ENCODE peak calls at places on chromosomes 5 and 9, in five cellular contexts. Z, C, M, P and O are unnamed samples.

GRCh38 chr5:151585970-151586369 is 5.2 kb downstream of the FAT2 start:
- DNase-seq in Z (no peak), C (no peak), M (peak; percentile 64), P (no peak), O (no peak)

GRCh38 chr5:39284552-39284951 is 65.2 kb upstream of the FYB1 start:
- DNase-seq in Z (no peak), C (no peak), M (no peak), P (no peak), O (no peak)

GRCh38 chr9:100064872-100065581 is 33.8 kb downstream of the ERP44 start:
- DNase-seq in Z (no peak), C (no peak), M (no peak), P (no peak), O (no peak)

GRCh38 chr5:107466233-107466769 is 204.4 kb downstream of the EFNA5 start:
- DNase-seq in Z (no peak), C (no peak), M (no peak), P (no peak), O (no peak)

GRCh38 chr9:72065076-72065475 is 4.7 kb upstream of the C9orf57 start:
- DNase-seq in Z (no peak), C (no peak), M (no peak), P (no peak), O (no peak)

GRCh38 chr5:115831163-115831768 is 10.1 kb downstream of the ATG12 start:
- DNase-seq in Z (no peak), C (no peak), M (peak; percentile 46), P (no peak), O (no peak)

GRCh38 chr9:134870746-134871667 is 9.6 kb upstream of the FCN2 start:
- DNase-seq in Z (no peak), C (no peak), M (no peak), P (no peak), O (no peak)

GRCh38 chr5:167678457-167678856 is 613.0 kb upstream of the WWC1 start:
- DNase-seq in Z (no peak), C (no peak), M (no peak), P (no peak), O (no peak)

GRCh38 chr5:14097998-14098471 is 45.1 kb upstream of the TRIO start:
- DNase-seq in Z (no peak), C (no peak), M (no peak), P (no peak), O (no peak)

GRCh38 chr5:11719888-11720481 is 184.3 kb downstream of the CTNND2 start:
- DNase-seq in Z (peak; percentile 73), C (no peak), M (peak; percentile 12), P (no peak), O (peak; percentile 47)

GRCh38 chr9:3900673-3901318 is 375.0 kb upstream of the RFX3 start:
- DNase-seq in Z (no peak), C (no peak), M (no peak), P (no peak), O (no peak)

GRCh38 chr5:1183424-1184162 is 17.8 kb upstream of the SLC6A19 start:
- DNase-seq in Z (no peak), C (no peak), M (no peak), P (no peak), O (no peak)

GRCh38 chr5:108588323-108588722 is 159.4 kb upstream of the FER start:
- DNase-seq in Z (no peak), C (no peak), M (no peak), P (no peak), O (no peak)

GRCh38 chr9:138052635-138053320 is 175.2 kb downstream of the CACNA1B start:
- DNase-seq in Z (no peak), C (no peak), M (peak; percentile 4), P (no peak), O (no peak)

GRCh38 chr5:4207456-4207855 is 611.8 kb downstream of the IRX1 start:
- DNase-seq in Z (no peak), C (no peak), M (no peak), P (no peak), O (no peak)

GRCh38 chr5:10534491-10535236 is 29.2 kb upstream of the ANKRD33B start:
- DNase-seq in Z (no peak), C (no peak), M (no peak), P (no peak), O (no peak)

GRCh38 chr9:70421272-70422180 is 7.1 kb upstream of the KLF9 start:
- DNase-seq in Z (peak; percentile 48), C (no peak), M (no peak), P (no peak), O (no peak)

GRCh38 chr9:70418822-70419545 is 4.5 kb upstream of the KLF9 start:
- DNase-seq in Z (peak; percentile 86), C (peak; percentile 64), M (peak; percentile 84), P (peak; percentile 80), O (peak; percentile 70)

GRCh38 chr9:70421020-70421271 is 6.5 kb upstream of the KLF9 start:
- DNase-seq in Z (no peak), C (no peak), M (no peak), P (no peak), O (no peak)

GRCh38 chr9:70420267-70421019 is 6.0 kb upstream of the KLF9 start:
- DNase-seq in Z (peak; percentile 82), C (no peak), M (peak; percentile 78), P (peak; percentile 42), O (no peak)

DNA sequence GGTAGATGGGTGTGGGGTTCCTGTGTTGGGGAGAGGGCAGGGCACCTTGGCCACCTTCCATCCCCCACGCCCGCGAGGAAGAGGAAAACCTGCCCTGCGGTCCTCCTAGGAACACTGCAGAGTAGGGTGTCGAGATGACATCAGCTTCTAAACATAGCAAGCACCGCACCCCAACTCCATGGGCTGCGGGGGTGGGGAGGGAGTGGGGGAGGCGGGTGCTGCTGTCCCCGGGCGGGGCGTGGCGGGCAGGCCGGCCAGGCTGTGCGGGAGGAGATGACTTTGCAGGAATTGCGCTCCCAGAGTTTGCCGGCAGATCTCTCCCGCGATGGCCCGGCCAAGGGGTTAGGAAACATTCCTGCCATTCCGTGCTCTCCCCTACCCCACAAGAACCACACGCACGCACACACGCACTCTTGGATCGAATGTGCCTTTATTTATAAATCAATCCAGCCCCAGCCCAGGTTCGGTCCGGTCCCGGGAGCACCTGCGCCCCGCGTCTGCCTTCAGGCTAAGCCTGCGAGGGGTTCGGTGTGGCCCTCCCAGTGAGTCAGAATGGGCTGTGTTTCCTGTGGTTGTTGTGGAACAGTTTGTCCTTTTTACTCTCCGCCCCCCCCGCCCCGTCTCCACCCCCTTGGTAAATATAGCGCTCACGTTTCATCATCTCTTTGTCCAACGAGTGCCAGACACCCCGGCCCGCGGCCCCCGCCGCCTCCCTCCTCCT is 5.2 kb upstream of the KLF9 start:
- DNase-seq in Z (peak; percentile 73), C (peak; percentile 47), M (peak; percentile 85), P (peak; percentile 85), O (no peak)
- TF ChIP-seq POLR2AphosphoS5 in Z (no peak), C (peak; percentile 49), M (peak; percentile 95), P (peak; percentile 74), O (peak; percentile 76)

GRCh38 chr5:169291877-169292276 is 9.1 kb downstream of the SLIT3 start:
- DNase-seq in Z (no peak), C (no peak), M (no peak), P (no peak), O (no peak)

GRCh38 chr5:169287529-169287928 is 13.4 kb downstream of the SLIT3 start:
- DNase-seq in Z (no peak), C (no peak), M (no peak), P (no peak), O (no peak)

GRCh38 chr5:169290895-169291294 is 10.0 kb downstream of the SLIT3 start:
- DNase-seq in Z (no peak), C (no peak), M (no peak), P (no peak), O (no peak)

GRCh38 chr5:169288066-169288753 is 12.7 kb downstream of the SLIT3 start:
- DNase-seq in Z (no peak), C (no peak), M (no peak), P (no peak), O (no peak)

GRCh38 chr5:169289520-169289919 is 11.4 kb downstream of the SLIT3 start:
- DNase-seq in Z (no peak), C (no peak), M (no peak), P (no peak), O (no peak)
- H3K9ac ChIP-seq in Z (no peak overlapping the region), C (no peak overlapping the region), M (no peak overlapping the region), P (no peak overlapping the region), O (no peak overlapping the region)

DNA sequence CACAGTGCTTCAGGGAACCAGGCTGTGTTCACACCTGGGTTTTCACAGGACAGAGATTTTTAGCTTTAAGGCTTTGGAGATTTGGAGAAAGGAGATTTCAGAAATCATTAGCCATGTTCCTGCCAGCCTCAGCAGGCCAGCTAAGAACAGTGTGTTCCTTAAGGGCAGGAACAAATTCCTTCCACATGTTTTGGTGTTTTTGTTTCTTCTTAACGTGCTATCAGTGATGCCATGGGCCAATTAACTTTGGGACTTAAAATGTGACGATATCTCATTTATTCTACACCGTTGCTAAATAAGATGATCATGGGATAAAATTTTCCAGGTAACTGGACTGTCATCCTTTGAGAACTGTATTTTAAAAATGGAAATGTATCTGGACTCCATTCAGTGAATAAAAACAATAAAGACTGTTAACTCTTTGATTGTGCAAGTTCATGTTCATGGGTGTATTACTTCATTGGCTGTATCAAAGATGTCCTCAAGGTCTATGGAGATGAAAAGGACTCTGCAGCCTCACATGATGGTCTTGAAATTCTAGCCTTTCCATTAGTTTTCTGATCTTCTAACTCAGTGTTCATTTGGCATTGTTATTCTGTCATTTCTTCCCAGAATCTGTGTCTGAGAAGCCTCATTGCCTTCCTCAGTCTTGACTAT is 72.3 kb downstream of the ZNF366 start:
- DNase-seq in Z (no peak), C (no peak), M (no peak), P (no peak), O (no peak)
- TF ChIP-seq POLR2AphosphoS5 in Z (no peak), C (no peak), M (no peak), P (no peak), O (no peak)

GRCh38 chr9:129404621-129405020 is 216.3 kb downstream of the C9orf50 start:
- DNase-seq in Z (no peak), C (no peak), M (peak; percentile 14), P (no peak), O (no peak)
- H3K9ac ChIP-seq in Z (no peak overlapping the region), C (no peak overlapping the region), M (no peak overlapping the region), P (peak overlapping the region; percentile 11), O (no peak overlapping the region)

DNA sequence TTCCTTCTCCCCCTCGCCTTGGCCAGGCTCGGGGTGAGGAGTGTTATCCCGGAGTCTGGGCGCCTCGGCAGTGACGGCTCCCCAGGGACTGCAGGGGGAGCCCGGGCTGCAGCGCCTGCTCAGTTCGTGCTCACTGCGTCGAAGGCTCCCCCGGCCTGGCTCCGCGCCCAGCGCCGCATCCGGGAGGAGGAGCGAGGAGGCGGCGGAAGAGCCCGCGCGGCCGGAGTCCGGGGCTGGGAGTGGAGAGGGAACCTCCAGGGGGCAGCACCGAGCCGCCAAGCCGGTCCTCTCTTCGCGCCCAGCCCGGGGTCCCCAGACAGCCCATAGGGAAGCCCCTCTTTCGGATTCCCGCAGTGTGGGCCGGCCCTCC is 1.3 kb upstream of the EGR1 start:
- DNase-seq in Z (peak; percentile 98), C (peak; percentile 76), M (peak; percentile 95), P (peak; percentile 81), O (peak; percentile 59)
- TF ChIP-seq POLR2AphosphoS5 in Z (peak; percentile 51), C (peak; percentile 7), M (peak; percentile 81), P (peak; percentile 77), O (peak; percentile 73)

GRCh38 chr5:72140711-72141110 is 33.4 kb downstream of the MAP1B start:
- DNase-seq in Z (no peak), C (no peak), M (no peak), P (no peak), O (no peak)
- H3K9ac ChIP-seq in Z (no peak overlapping the region), C (no peak overlapping the region), M (peak overlapping the region; percentile 40), P (no peak overlapping the region), O (no peak overlapping the region)